ENCODE peak calls at places on chromosomes 5 and 9, in ten cellular contexts. I, T, B, M, K, X, F, U, Q and A are unnamed samples.

GRCh38 chr9:135065804-135066203 is 21.7 kb upstream of the OLFM1 start:
- DNase-seq in Q (no peak), U (no peak), F (no peak), X (no peak), I (no peak), T (no peak), M (peak), K (no peak), B (no peak), A (no peak)

GRCh38 chr9:136057236-136058151 is 37.6 kb downstream of the NACC2 start:
- DNase-seq in Q (no peak), K (no peak), B (no peak), M (no peak), X (no peak), I (no peak), F (no peak), U (no peak), T (no peak), A (peak)

GRCh38 chr9:104278929-104279500 is 184.9 kb downstream of the SMC2 start:
- DNase-seq in B (no peak), T (no peak), Q (no peak), U (no peak), I (no peak), X (no peak), K (no peak), F (no peak), M (no peak), A (no peak)

GRCh38 chr5:142259758-142260157 is 65.1 kb downstream of the SPRY4 start:
- DNase-seq in Q (no peak), B (no peak), I (no peak), X (no peak), T (no peak), K (no peak), U (no peak), M (no peak), F (no peak), A (no peak)

GRCh38 chr5:150058480-150059126 is 27.8 kb downstream of the CSF1R start:
- DNase-seq in U (peak), T (no peak), I (no peak), M (no peak), X (no peak), Q (peak), F (no peak), B (peak), K (peak), A (peak)

GRCh38 chr5:120550358-120550757 is 86.3 kb downstream of the PRR16 start:
- DNase-seq in M (no peak), F (no peak), K (no peak), X (no peak), T (no peak), Q (peak), U (no peak), I (no peak), B (no peak), A (no peak)

GRCh38 chr9:131480258-131480657 is 22.5 kb upstream of the POMT1 start:
- DNase-seq in Q (no peak), X (no peak), T (no peak), K (peak), F (no peak), I (no peak), U (peak), B (no peak), M (no peak), A (no peak)

GRCh38 chr9:92590386-92590785 is 54.6 kb upstream of the ECM2 start:
- DNase-seq in T (no peak), I (no peak), U (no peak), F (no peak), K (peak), M (no peak), B (no peak), Q (peak), X (peak), A (no peak)

GRCh38 chr9:36101916-36102741 is 34.4 kb upstream of the GLIPR2 start:
- DNase-seq in B (peak), F (peak), T (no peak), M (no peak), I (no peak), Q (peak), K (no peak), X (peak), U (peak), A (no peak)

GRCh38 chr9:136564379-136564988 is 18.6 kb upstream of the NOTCH1 start:
- DNase-seq in X (peak), I (peak), U (peak), M (no peak), B (peak), F (peak), Q (peak), K (peak), T (no peak), A (peak)

GRCh38 chr9:36905101-36906066 is 128.7 kb downstream of the PAX5 start:
- DNase-seq in T (no peak), B (no peak), Q (no peak), F (no peak), K (no peak), M (no peak), X (no peak), U (no peak), I (no peak), A (no peak)

GRCh38 chr9:100492952-100493351 is 20.0 kb downstream of the TMEFF1 start:
- DNase-seq in Q (peak), T (no peak), M (no peak), I (no peak), U (peak), K (peak), F (no peak), B (no peak), X (no peak), A (no peak)

GRCh38 chr9:136036050-136036449 is 59.0 kb downstream of the NACC2 start:
- DNase-seq in M (no peak), B (no peak), Q (peak), U (no peak), F (no peak), X (no peak), K (no peak), T (no peak), I (no peak), A (no peak)

GRCh38 chr9:129885018-129885669 is 49.9 kb downstream of the USP20 start:
- DNase-seq in F (no peak), U (peak), M (no peak), Q (no peak), B (peak), I (peak), K (peak), X (no peak), T (peak), A (no peak)

GRCh38 chr5:163613150-163613442 is 107.7 kb downstream of the MAT2B start:
- DNase-seq in B (no peak), T (no peak), I (no peak), M (no peak), U (no peak), K (no peak), X (no peak), Q (no peak), F (no peak), A (no peak)

GRCh38 chr5:43540746-43541145 is 16.1 kb downstream of the PAIP1 start:
- DNase-seq in U (no peak), Q (no peak), K (no peak), F (no peak), M (no peak), B (no peak), X (no peak), I (no peak), T (no peak), A (no peak)

GRCh38 chr5:61801174-61801573 is 469.1 kb downstream of the ZSWIM6 start:
- DNase-seq in Q (no peak), T (no peak), X (no peak), M (no peak), I (no peak), U (no peak), F (no peak), K (no peak), B (no peak), A (no peak)

GRCh38 chr9:29068461-29068860 is 1495.2 kb upstream of the C9orf72 start:
- DNase-seq in Q (no peak), M (no peak), K (no peak), B (no peak), I (no peak), F (no peak), X (no peak), U (no peak), T (no peak), A (no peak)

GRCh38 chr9:27602107-27602836 is 29.0 kb upstream of the C9orf72 start:
- DNase-seq in U (no peak), F (no peak), Q (no peak), B (no peak), X (no peak), K (no peak), M (no peak), I (no peak), T (no peak), A (no peak)

GRCh38 chr5:174726916-174727793 is 2.8 kb downstream of the MSX2 start:
- DNase-seq in U (no peak), T (no peak), Q (no peak), K (no peak), X (no peak), M (no peak), F (no peak), B (no peak), I (no peak), A (no peak)

GRCh38 chr5:112876362-112876761 is 15.3 kb downstream of the SRP19 start:
- DNase-seq in X (no peak), F (no peak), K (no peak), I (no peak), U (no peak), Q (no peak), T (no peak), B (no peak), M (no peak), A (no peak)

GRCh38 chr5:128155793-128156192 is 72.2 kb downstream of the SLC12A2 start:
- DNase-seq in X (no peak), M (no peak), F (no peak), Q (no peak), U (no peak), K (no peak), I (no peak), T (no peak), B (no peak), A (no peak)

GRCh38 chr5:54904425-54904824 is 81.0 kb downstream of the ESM1 start:
- DNase-seq in F (peak), K (no peak), T (no peak), Q (peak), U (peak), M (no peak), I (no peak), B (peak), X (no peak), A (no peak)

GRCh38 chr5:16626696-16627264 is 10.0 kb upstream of the RETREG1 start:
- DNase-seq in X (no peak), I (no peak), U (peak), F (no peak), K (no peak), T (peak), M (no peak), B (no peak), Q (no peak), A (no peak)

GRCh38 chr9:124452841-124453585 is 2.8 kb downstream of the ADGRD2 start:
- DNase-seq in I (no peak), U (no peak), T (no peak), K (no peak), M (peak), X (no peak), Q (no peak), B (no peak), F (no peak), A (peak)

GRCh38 chr5:78659714-78660113 is 11.1 kb upstream of the LHFPL2 start:
- DNase-seq in T (no peak), X (no peak), I (no peak), F (no peak), B (peak), M (no peak), U (no peak), K (no peak), Q (peak), A (no peak)

GRCh38 chr5:151223447-151224264 is at the start of gene CCDC69:
- DNase-seq in M (no peak), K (peak), T (peak), F (no peak), I (peak), Q (peak), U (peak), X (peak), B (peak), A (peak)

GRCh38 chr9:385818-386398 is 171.2 kb downstream of the DOCK8 start:
- DNase-seq in U (peak), B (peak), Q (peak), I (peak), M (no peak), F (peak), K (no peak), X (peak), T (no peak), A (no peak)

GRCh38 chr9:103287361-103287760 is 292.2 kb downstream of the CYLC2 start:
- DNase-seq in K (no peak), I (no peak), F (no peak), X (no peak), B (no peak), U (no peak), T (no peak), Q (no peak), M (no peak), A (no peak)

GRCh38 chr5:20985754-20986153 is 997.8 kb upstream of the CDH18 start:
- DNase-seq in I (no peak), K (no peak), M (no peak), F (no peak), U (no peak), B (no peak), T (no peak), X (no peak), Q (no peak), A (no peak)

GRCh38 chr9:7892975-7893374 is 93.4 kb upstream of the DMAC1 start:
- DNase-seq in B (no peak), K (no peak), T (no peak), U (no peak), M (no peak), X (no peak), F (no peak), Q (no peak), I (no peak), A (no peak)

GRCh38 chr5:39420482-39421145 is 4.2 kb downstream of the DAB2 start:
- DNase-seq in K (peak), B (no peak), F (no peak), X (peak), Q (peak), U (no peak), T (no peak), I (peak), M (no peak), A (no peak)

GRCh38 chr9:7147136-7148090 is 389.6 kb downstream of the KDM4C start:
- DNase-seq in X (no peak), M (no peak), Q (peak), B (no peak), T (no peak), I (no peak), U (no peak), F (no peak), K (peak), A (no peak)

GRCh38 chr9:79233542-79233941 is 338.2 kb upstream of the TLE4 start:
- DNase-seq in F (no peak), T (no peak), Q (peak), U (peak), X (no peak), M (no peak), I (no peak), K (no peak), B (peak), A (peak)

GRCh38 chr9:88076286-88077070 is 61.8 kb downstream of the SPATA31C2 start:
- DNase-seq in I (peak), B (peak), U (peak), K (peak), Q (peak), F (peak), X (peak), M (peak), T (peak), A (peak)
- TF ChIP-seq CTCF in I (no peak), B (no peak), U (no peak), K (no peak), Q (no peak), F (no peak), X (no peak), M (peak), T (no peak), A (no peak)

GRCh38 chr9:95096807-95097206 is 220.7 kb downstream of the FANCC start:
- DNase-seq in K (no peak), X (no peak), I (no peak), M (no peak), U (peak), T (no peak), F (no peak), B (no peak), Q (no peak), A (no peak)
- TF ChIP-seq CTCF in K (no peak), X (no peak), I (no peak), M (no peak), U (peak), T (no peak), F (no peak), B (peak), Q (peak), A (no peak)

GRCh38 chr5:12312343-12312742 is 408.1 kb upstream of the CTNND2 start:
- DNase-seq in I (no peak), X (no peak), Q (no peak), K (no peak), F (no peak), T (no peak), M (no peak), B (no peak), U (no peak), A (no peak)
- TF ChIP-seq CTCF in I (no peak), X (no peak), Q (no peak), K (no peak), F (no peak), T (no peak), M (no peak), B (no peak), U (no peak), A (no peak)

GRCh38 chr5:122493091-122493775 is 181.2 kb downstream of the SNCAIP start:
- DNase-seq in K (no peak), I (peak), F (no peak), M (no peak), X (no peak), B (peak), Q (no peak), U (no peak), T (no peak), A (no peak)

GRCh38 chr5:122490718-122491117 is 178.7 kb downstream of the SNCAIP start:
- DNase-seq in F (no peak), U (no peak), K (no peak), X (no peak), B (no peak), I (no peak), M (no peak), Q (no peak), T (no peak), A (no peak)

GRCh38 chr5:122493776-122494518 is 181.9 kb downstream of the SNCAIP start:
- DNase-seq in U (no peak), I (no peak), B (no peak), Q (no peak), K (no peak), T (no peak), F (no peak), M (no peak), X (no peak), A (no peak)

GRCh38 chr5:122498163-122498562 is 186.1 kb downstream of the SNCAIP start:
- DNase-seq in T (no peak), I (no peak), Q (peak), M (no peak), K (no peak), X (no peak), B (no peak), U (no peak), F (no peak), A (no peak)

DNA sequence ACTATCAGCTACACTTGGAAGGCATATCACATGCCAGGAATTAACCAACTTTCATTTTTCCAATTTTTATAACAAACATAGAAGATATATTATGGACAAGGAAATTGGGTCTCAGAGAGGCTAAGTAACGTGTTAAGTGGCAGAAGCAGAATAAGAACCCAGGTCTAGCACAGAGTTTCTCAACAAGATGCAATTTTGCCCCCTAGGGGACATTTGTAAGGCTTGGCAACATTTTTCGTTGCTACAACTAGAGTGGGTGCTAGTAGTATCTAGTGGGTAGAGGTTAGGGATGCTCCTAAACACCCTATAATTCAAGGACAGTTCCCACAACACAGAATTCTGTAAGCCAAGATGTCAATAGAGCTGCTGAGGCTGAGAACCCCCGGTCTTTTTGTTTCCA is 180.6 kb downstream of the SNCAIP start:
- DNase-seq in X (no peak), F (no peak), M (no peak), T (no peak), K (no peak), Q (no peak), U (peak), I (no peak), B (peak), A (peak)
- TF ChIP-seq CTCF in X (no peak), F (no peak), M (peak), T (no peak), K (no peak), Q (peak), U (peak), I (no peak), B (peak), A (no peak)

GRCh38 chr9:18017136-18017535 is 438.3 kb downstream of the SH3GL2 start:
- DNase-seq in B (no peak), Q (no peak), M (no peak), T (no peak), X (no peak), U (no peak), K (no peak), I (no peak), F (no peak), A (no peak)
- TF ChIP-seq CTCF in B (no peak), Q (no peak), M (peak), T (no peak), X (no peak), U (no peak), K (no peak), I (no peak), F (no peak), A (no peak)

DNA sequence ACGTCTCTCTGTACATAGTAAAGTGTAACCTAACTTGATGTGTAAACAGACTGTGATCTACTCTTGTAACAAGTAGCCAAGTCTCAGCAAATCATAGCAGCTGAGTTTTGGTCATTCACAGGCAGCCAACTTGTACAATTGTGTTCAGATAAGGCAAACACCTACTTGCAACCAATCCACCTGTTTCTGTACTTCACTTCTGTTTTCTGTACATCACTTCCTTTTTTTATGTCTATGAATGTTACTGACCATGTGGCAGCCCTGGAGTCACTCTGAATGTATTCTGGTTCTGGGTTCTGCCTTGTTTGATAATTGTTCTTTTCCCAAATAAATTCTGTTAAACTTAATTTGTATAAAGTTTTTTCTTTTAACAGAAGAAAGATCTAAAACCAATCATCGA is 26.0 kb downstream of the RLN2 start:
- DNase-seq in B (no peak), F (no peak), K (no peak), Q (no peak), I (no peak), T (no peak), X (no peak), M (no peak), U (no peak), A (peak)
- TF ChIP-seq CTCF in B (no peak), F (no peak), K (no peak), Q (no peak), I (no peak), T (no peak), X (no peak), M (no peak), U (no peak), A (no peak)

GRCh38 chr5:75279324-75279723 is 42.6 kb upstream of the ANKRD31 start:
- DNase-seq in T (no peak), K (no peak), I (no peak), X (no peak), F (no peak), Q (no peak), M (no peak), B (no peak), U (no peak), A (no peak)
- TF ChIP-seq CTCF in T (no peak), K (no peak), I (no peak), X (no peak), F (no peak), Q (no peak), M (peak), B (peak), U (no peak), A (no peak)

DNA sequence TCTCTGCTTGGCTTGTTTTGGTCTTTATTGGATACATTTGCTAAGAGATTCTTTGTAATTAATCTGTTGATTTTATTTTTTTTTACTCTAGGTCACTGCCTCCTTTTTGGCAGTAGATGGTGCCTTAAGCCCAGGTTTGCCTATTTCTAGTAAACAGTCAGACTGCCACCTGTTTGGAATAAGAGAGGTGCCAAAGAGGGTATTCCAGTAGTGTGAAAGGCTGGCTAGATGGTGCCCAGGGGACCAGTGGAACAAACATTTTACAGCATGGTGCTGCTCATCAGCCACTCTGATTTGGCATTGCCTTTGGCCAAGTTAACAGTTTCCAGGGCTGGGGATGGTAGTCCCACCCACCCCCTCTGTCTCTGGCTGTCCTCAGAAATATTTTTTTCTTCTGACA is 36.7 kb upstream of the FBXL7 start:
- DNase-seq in M (no peak), U (no peak), I (no peak), T (no peak), X (no peak), B (no peak), Q (peak), F (no peak), K (no peak), A (no peak)
- TF ChIP-seq CTCF in M (peak), U (peak), I (no peak), T (no peak), X (peak), B (no peak), Q (peak), F (no peak), K (peak), A (no peak)

GRCh38 chr5:179679014-179679674 is 1.7 kb downstream of the CBY3 start:
- DNase-seq in Q (peak), T (peak), M (no peak), X (peak), U (peak), B (peak), I (peak), F (no peak), K (peak), A (peak)
- TF ChIP-seq CTCF in Q (peak), T (no peak), M (peak), X (peak), U (no peak), B (no peak), I (no peak), F (no peak), K (peak), A (peak)